ENCODE peak calls at places on chromosomes 4 and X, in nine cellular contexts. R is SW480; X is stimulated activated CD4-positive, alpha-beta T cell treated with anti-CD3 and anti-CD28 coated beads, Interleukin-2, amount 100 ng/mL, for 48 hours; L is H4; U is activated CD8-positive, alpha-beta memory T cell treated with anti-CD3 and anti-CD28 coated beads for 48 hours; S is activated CD4-positive, alpha-beta T cell treated with anti-CD3 and anti-CD28 coated beads, Interleukin-2, amount 10 ng/mL, durations not matched to agents 7 days and 5 days; K is H9; Y is mucosa of descending colon; J is CD4-positive, CD25-positive, alpha-beta regulatory T cell. C is an unnamed sample.
A peak's percentile ranks its signal among the peaks of the same experiment; 100 is the strongest.

GRCh38 chr4:1130318-1131186 is 17.2 kb upstream of the RNF212 start:
- DNase-seq in R (peak; percentile 58), X (peak; percentile 67), L (peak; percentile 82), U (peak; percentile 47), S (peak; percentile 83), K (peak; percentile 61), Y (peak; percentile 69), J (peak; percentile 88), C (peak; percentile 57)

GRCh38 chrX:47302396-47302795 is 68.0 kb upstream of the ZNF157 start:
- DNase-seq in R (no peak), X (no peak), L (no peak), U (no peak), S (no peak), K (no peak), Y (no peak), J (no peak), C (no peak)

GRCh38 chr4:156941940-156942548 is 29.6 kb downstream of the PDGFC start:
- DNase-seq in R (peak; percentile 57), X (no peak), L (peak; percentile 83), U (no peak), S (no peak), K (peak; percentile 53), Y (peak; percentile 33), J (no peak), C (no peak)

GRCh38 chr4:16237715-16238114 is 11.4 kb upstream of the TAPT1 start:
- DNase-seq in R (no peak), X (no peak), L (no peak), U (no peak), S (no peak), K (no peak), Y (no peak), J (no peak), C (no peak)

GRCh38 chrX:50211510-50211909 is 6.9 kb downstream of the CCNB3 start:
- DNase-seq in R (peak; percentile 12), X (no peak), L (peak; percentile 33), U (no peak), S (no peak), K (peak; percentile 47), Y (peak; percentile 14), J (peak; percentile 18), C (no peak)

GRCh38 chrX:153511784-153512500 is 5.5 kb upstream of the ATP2B3 start:
- DNase-seq in R (no peak), X (no peak), L (no peak), U (no peak), S (no peak), K (no peak), Y (no peak), J (no peak), C (no peak)

GRCh38 chrX:78452356-78452755 is 124.9 kb upstream of the CYSLTR1 start:
- DNase-seq in R (no peak), X (no peak), L (no peak), U (no peak), S (no peak), K (no peak), Y (no peak), J (no peak), C (no peak)

GRCh38 chr4:10245761-10246160 is 129.2 kb upstream of the WDR1 start:
- DNase-seq in R (no peak), X (no peak), L (peak; percentile 0), U (no peak), S (no peak), K (no peak), Y (no peak), J (no peak), C (no peak)

GRCh38 chr4:128009428-128009827 is 44.2 kb downstream of the ABHD18 start:
- DNase-seq in R (no peak), X (no peak), L (no peak), U (no peak), S (no peak), K (no peak), Y (no peak), J (no peak), C (no peak)

GRCh38 chr4:89134775-89135319 is 23.5 kb downstream of the TIGD2 start:
- DNase-seq in R (no peak), X (no peak), L (peak; percentile 77), U (no peak), S (no peak), K (no peak), Y (no peak), J (no peak), C (no peak)

GRCh38 chr4:114606240-114606639 is 7.6 kb downstream of the UGT8 start:
- DNase-seq in R (no peak), X (no peak), L (no peak), U (no peak), S (no peak), K (peak; percentile 40), Y (no peak), J (no peak), C (peak; percentile 32)

GRCh38 chr4:113826431-113826830 is 64.9 kb upstream of the CAMK2D start:
- DNase-seq in R (no peak), X (no peak), L (no peak), U (no peak), S (no peak), K (no peak), Y (no peak), J (no peak), C (no peak)

C was measured in HCT116.